ENCODE peak calls at places on chromosomes 12 and 14, in six cellular contexts. One of them, this sample, is unnamed.

GRCh38 chr14:102187044-102187443 is 47.3 kb downstream of the WDR20 start:
- DNase-seq in A549: peak; percentile 34
- DNase-seq in WTC11: no peak
- DNase-seq in IMR-90: peak; percentile 87
- DNase-seq in HepG2: no peak
- DNase-seq in H1: no peak
- DNase-seq in this sample: no peak

GRCh38 chr12:109873653-109874052 is 6.7 kb downstream of the GLTP start:
- DNase-seq in A549: no peak
- DNase-seq in WTC11: no peak
- DNase-seq in IMR-90: peak; percentile 42
- DNase-seq in HepG2: no peak
- DNase-seq in H1: no peak
- DNase-seq in this sample: no peak

GRCh38 chr12:96710127-96710745 is 196.8 kb upstream of the NEDD1 start:
- DNase-seq in A549: peak; percentile 31
- DNase-seq in WTC11: peak; percentile 39
- DNase-seq in IMR-90: no peak
- DNase-seq in HepG2: no peak
- DNase-seq in H1: peak; percentile 51
- DNase-seq in this sample: no peak

GRCh38 chr12:125069616-125070015 is 4.4 kb downstream of the AACS start:
- DNase-seq in A549: no peak
- DNase-seq in WTC11: no peak
- DNase-seq in IMR-90: no peak
- DNase-seq in HepG2: no peak
- DNase-seq in H1: no peak
- DNase-seq in this sample: no peak

GRCh38 chr12:124588018-124588634 is 20.7 kb upstream of the NCOR2 start:
- DNase-seq in A549: no peak
- DNase-seq in WTC11: no peak
- DNase-seq in IMR-90: no peak
- DNase-seq in HepG2: no peak
- DNase-seq in H1: no peak
- DNase-seq in this sample: no peak

GRCh38 chr14:36238666-36239363 is 62.3 kb upstream of the PTCSC3 start:
- DNase-seq in A549: no peak
- DNase-seq in WTC11: no peak
- DNase-seq in IMR-90: peak; percentile 70
- DNase-seq in HepG2: no peak
- DNase-seq in H1: no peak
- DNase-seq in this sample: no peak

GRCh38 chr14:59278111-59278510 is 89.6 kb downstream of the DAAM1 start:
- DNase-seq in A549: peak; percentile 82
- DNase-seq in WTC11: no peak
- DNase-seq in IMR-90: peak; percentile 94
- DNase-seq in HepG2: peak; percentile 91
- DNase-seq in H1: no peak
- DNase-seq in this sample: no peak

GRCh38 chr12:113252494-113252893 is 31.2 kb downstream of the TPCN1 start:
- DNase-seq in A549: no peak
- DNase-seq in WTC11: no peak
- DNase-seq in IMR-90: no peak
- DNase-seq in HepG2: no peak
- DNase-seq in H1: no peak
- DNase-seq in this sample: no peak

GRCh38 chr14:56125772-56126411 is 7.7 kb downstream of the PELI2 start:
- DNase-seq in A549: no peak
- DNase-seq in WTC11: no peak
- DNase-seq in IMR-90: no peak
- DNase-seq in HepG2: no peak
- DNase-seq in H1: no peak
- DNase-seq in this sample: no peak

GRCh38 chr12:79595273-79595672 is 95.5 kb downstream of the PAWR start:
- DNase-seq in A549: no peak
- DNase-seq in WTC11: no peak
- DNase-seq in IMR-90: no peak
- DNase-seq in HepG2: no peak
- DNase-seq in H1: no peak
- DNase-seq in this sample: no peak

GRCh38 chr14:50917449-50917848 is 26.8 kb downstream of the PYGL start:
- DNase-seq in A549: no peak
- DNase-seq in WTC11: no peak
- DNase-seq in IMR-90: no peak
- DNase-seq in HepG2: no peak
- DNase-seq in H1: no peak
- DNase-seq in this sample: no peak

GRCh38 chr12:24864796-24865125 is 84.1 kb downstream of the BCAT1 start:
- DNase-seq in A549: no peak
- DNase-seq in WTC11: no peak
- DNase-seq in IMR-90: peak; percentile 60
- DNase-seq in HepG2: no peak
- DNase-seq in H1: no peak
- DNase-seq in this sample: peak; percentile 8

GRCh38 chr12:3445127-3445978 is 45.6 kb upstream of the PRMT8 start:
- DNase-seq in A549: no peak
- DNase-seq in WTC11: no peak
- DNase-seq in IMR-90: no peak
- DNase-seq in HepG2: no peak
- DNase-seq in H1: no peak
- DNase-seq in this sample: no peak

GRCh38 chr12:63206908-63207307 is 55.9 kb upstream of the AVPR1A start:
- DNase-seq in A549: peak; percentile 46
- DNase-seq in WTC11: no peak
- DNase-seq in IMR-90: no peak
- DNase-seq in HepG2: no peak
- DNase-seq in H1: no peak
- DNase-seq in this sample: no peak

GRCh38 chr12:127041985-127042625 is 1224.9 kb upstream of the TMEM132C start:
- DNase-seq in A549: no peak
- DNase-seq in WTC11: no peak
- DNase-seq in IMR-90: no peak
- DNase-seq in HepG2: no peak
- DNase-seq in H1: no peak
- DNase-seq in this sample: no peak

GRCh38 chr12:15824516-15824915 is 35.3 kb upstream of the EPS8 start:
- DNase-seq in A549: no peak
- DNase-seq in WTC11: no peak
- DNase-seq in IMR-90: no peak
- DNase-seq in HepG2: no peak
- DNase-seq in H1: no peak
- DNase-seq in this sample: no peak

GRCh38 chr14:89641495-89642162 is 224.6 kb upstream of the FOXN3 start:
- DNase-seq in A549: no peak
- DNase-seq in WTC11: no peak
- DNase-seq in IMR-90: no peak
- DNase-seq in HepG2: peak; percentile 66
- DNase-seq in H1: no peak
- DNase-seq in this sample: no peak

GRCh38 chr12:49133590-49133989 is 2.4 kb upstream of the TUBA1B start:
- DNase-seq in A549: no peak
- DNase-seq in WTC11: no peak
- DNase-seq in IMR-90: no peak
- DNase-seq in HepG2: no peak
- DNase-seq in H1: no peak
- DNase-seq in this sample: no peak

GRCh38 chr14:67837011-67837624 is 17.5 kb downstream of the RAD51B start:
- DNase-seq in A549: peak; percentile 85
- DNase-seq in WTC11: no peak
- DNase-seq in IMR-90: peak; percentile 88
- DNase-seq in HepG2: peak; percentile 74
- DNase-seq in H1: no peak
- DNase-seq in this sample: peak; percentile 35

DNA sequence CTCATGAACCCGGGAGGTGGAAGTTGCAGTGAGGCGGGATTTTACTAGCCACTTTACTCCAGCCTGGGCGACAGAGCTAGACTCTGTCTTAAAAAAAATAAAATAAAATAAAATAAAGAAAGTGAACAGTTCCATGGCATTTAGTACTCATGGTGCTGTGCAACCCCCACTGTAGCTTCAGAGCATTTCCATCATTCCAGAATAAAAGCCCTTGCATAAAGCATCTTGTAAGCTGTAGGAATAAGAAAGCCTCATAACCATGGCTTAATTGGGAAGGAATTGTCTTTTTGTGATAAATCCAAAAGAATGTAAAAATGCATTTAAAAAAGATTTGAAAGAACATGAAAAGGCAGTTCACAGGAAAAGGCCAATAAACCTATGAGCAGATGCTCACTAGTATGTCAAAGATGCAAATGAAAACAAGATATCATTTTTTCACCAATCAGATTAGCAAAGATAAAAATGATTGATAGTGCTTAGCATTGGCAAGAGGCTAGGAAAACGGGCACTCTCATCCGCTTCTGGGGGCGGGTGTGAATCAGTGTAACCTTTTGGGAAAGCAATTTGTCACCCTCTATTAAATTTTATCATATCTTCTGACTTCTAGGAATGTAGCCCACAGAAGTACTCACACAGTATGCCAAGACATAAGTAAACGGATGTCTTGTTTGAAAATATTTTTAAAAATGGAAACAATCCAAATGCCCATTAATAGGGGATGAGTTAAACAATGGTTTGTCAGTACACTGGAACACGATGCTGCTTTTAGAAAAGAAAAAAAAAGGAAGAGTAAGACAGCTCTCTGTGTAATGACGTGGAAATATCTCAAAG is 46.6 kb downstream of the CFAP251 start:
- DNase-seq in A549: no peak
- DNase-seq in WTC11: no peak
- DNase-seq in IMR-90: peak; percentile 61
- DNase-seq in HepG2: no peak
- DNase-seq in H1: no peak
- DNase-seq in this sample: peak; percentile 51
- TF ChIP-seq USF2 in A549: no peak
- TF ChIP-seq USF2 in WTC11: no peak
- TF ChIP-seq USF2 in IMR-90: no peak
- TF ChIP-seq USF2 in HepG2: no peak
- TF ChIP-seq USF2 in H1: no peak
- TF ChIP-seq USF2 in this sample: no peak

GRCh38 chr12:42539696-42540095 is 49.9 kb downstream of the PRICKLE1 start:
- DNase-seq in A549: no peak
- DNase-seq in WTC11: no peak
- DNase-seq in IMR-90: no peak
- DNase-seq in HepG2: no peak
- DNase-seq in H1: no peak
- DNase-seq in this sample: no peak

GRCh38 chr12:42538203-42538602 is 51.3 kb downstream of the PRICKLE1 start:
- DNase-seq in A549: no peak
- DNase-seq in WTC11: no peak
- DNase-seq in IMR-90: no peak
- DNase-seq in HepG2: no peak
- DNase-seq in H1: no peak
- DNase-seq in this sample: no peak

GRCh38 chr12:42530284-42530683 is 59.3 kb downstream of the PRICKLE1 start:
- DNase-seq in A549: no peak
- DNase-seq in WTC11: no peak
- DNase-seq in IMR-90: no peak
- DNase-seq in HepG2: no peak
- DNase-seq in H1: no peak
- DNase-seq in this sample: no peak

GRCh38 chr12:42534184-42534838 is 55.2 kb downstream of the PRICKLE1 start:
- DNase-seq in A549: no peak
- DNase-seq in WTC11: no peak
- DNase-seq in IMR-90: no peak
- DNase-seq in HepG2: no peak
- DNase-seq in H1: no peak
- DNase-seq in this sample: no peak
- TF ChIP-seq USF2 in A549: no peak
- TF ChIP-seq USF2 in WTC11: no peak
- TF ChIP-seq USF2 in IMR-90: no peak
- TF ChIP-seq USF2 in HepG2: no peak
- TF ChIP-seq USF2 in H1: no peak
- TF ChIP-seq USF2 in this sample: no peak

GRCh38 chr12:89514751-89515150 is 9.8 kb downstream of the GALNT4 start:
- DNase-seq in A549: no peak
- DNase-seq in WTC11: no peak
- DNase-seq in IMR-90: no peak
- DNase-seq in HepG2: no peak
- DNase-seq in H1: no peak
- DNase-seq in this sample: no peak
- TF ChIP-seq USF2 in A549: no peak
- TF ChIP-seq USF2 in WTC11: no peak
- TF ChIP-seq USF2 in IMR-90: no peak
- TF ChIP-seq USF2 in HepG2: no peak
- TF ChIP-seq USF2 in H1: no peak
- TF ChIP-seq USF2 in this sample: no peak

GRCh38 chr14:69540654-69541335 is 33.9 kb downstream of the CCDC177 start:
- DNase-seq in A549: no peak
- DNase-seq in WTC11: no peak
- DNase-seq in IMR-90: no peak
- DNase-seq in HepG2: no peak
- DNase-seq in H1: no peak
- DNase-seq in this sample: no peak

GRCh38 chr14:69536976-69537375 is 37.7 kb downstream of the CCDC177 start:
- DNase-seq in A549: no peak
- DNase-seq in WTC11: no peak
- DNase-seq in IMR-90: no peak
- DNase-seq in HepG2: no peak
- DNase-seq in H1: no peak
- DNase-seq in this sample: no peak

GRCh38 chr14:69542311-69542710 is 32.4 kb downstream of the CCDC177 start:
- DNase-seq in A549: no peak
- DNase-seq in WTC11: no peak
- DNase-seq in IMR-90: no peak
- DNase-seq in HepG2: no peak
- DNase-seq in H1: no peak
- DNase-seq in this sample: no peak

GRCh38 chr14:69538766-69539165 is 35.9 kb downstream of the CCDC177 start:
- DNase-seq in A549: no peak
- DNase-seq in WTC11: no peak
- DNase-seq in IMR-90: no peak
- DNase-seq in HepG2: no peak
- DNase-seq in H1: no peak
- DNase-seq in this sample: no peak

GRCh38 chr14:69539631-69540410 is 34.9 kb downstream of the CCDC177 start:
- DNase-seq in A549: peak; percentile 47
- DNase-seq in WTC11: no peak
- DNase-seq in IMR-90: peak; percentile 56
- DNase-seq in HepG2: no peak
- DNase-seq in H1: no peak
- DNase-seq in this sample: no peak
- TF ChIP-seq USF2 in A549: no peak
- TF ChIP-seq USF2 in WTC11: no peak
- TF ChIP-seq USF2 in IMR-90: no peak
- TF ChIP-seq USF2 in HepG2: no peak
- TF ChIP-seq USF2 in H1: no peak
- TF ChIP-seq USF2 in this sample: no peak